ENCODE peak calls at places on chromosomes 4 and X, in four cellular contexts. P, X, O and I are unnamed samples.

GRCh38 chrX:117196481-117196880 is 733.7 kb upstream of the CT83 start:
- DNase-seq in X (no peak), O (no peak), P (no peak), I (no peak)

GRCh38 chr4:186416451-186417060 is 138.8 kb downstream of the MTNR1A start:
- DNase-seq in O (no peak), X (no peak), P (no peak), I (no peak)

GRCh38 chr4:112857461-112857860 is 192.0 kb upstream of the ANK2 start:
- DNase-seq in P (peak), O (no peak), X (peak), I (no peak)

GRCh38 chr4:155639674-155640529 is 26.7 kb upstream of the GUCY1A1 start:
- DNase-seq in O (no peak), X (no peak), P (no peak), I (no peak)

GRCh38 chr4:56990109-56990508 is 11.4 kb downstream of the POLR2B start:
- DNase-seq in O (no peak), X (no peak), P (no peak), I (no peak)

GRCh38 chr4:158930573-158930972 is 161.7 kb downstream of the FNIP2 start:
- DNase-seq in P (no peak), O (no peak), X (no peak), I (no peak)

GRCh38 chr4:7342581-7343352 is 92.0 kb downstream of the PSAPL1 start:
- DNase-seq in O (no peak), P (no peak), X (no peak), I (no peak)

GRCh38 chr4:76434901-76435688 is at the start of gene SHROOM3:
- DNase-seq in P (peak), O (no peak), X (no peak), I (no peak)

GRCh38 chrX:49995021-49995731 is 72.8 kb downstream of the CLCN5 start:
- DNase-seq in X (peak), O (peak), P (peak), I (no peak)

GRCh38 chr4:73252001-73252400 is 6.6 kb downstream of the ANKRD17 start:
- DNase-seq in O (no peak), X (no peak), P (no peak), I (no peak)

GRCh38 chr4:16916719-16917337 is 18.4 kb upstream of the LDB2 start:
- DNase-seq in X (peak), O (peak), P (no peak), I (peak)

GRCh38 chrX:72201836-72202536 is 20.4 kb downstream of the PIN4 start:
- DNase-seq in X (no peak), O (no peak), P (peak), I (no peak)

GRCh38 chrX:19658030-19658429 is 142.7 kb upstream of the MAP3K15 start:
- DNase-seq in O (no peak), P (peak), X (no peak), I (no peak)

GRCh38 chrX:46582964-46583363 is 9.4 kb downstream of the CHST7 start:
- DNase-seq in O (no peak), X (no peak), P (peak), I (no peak)

GRCh38 chr4:188495169-188495568 is 355.9 kb downstream of the TRIML1 start:
- DNase-seq in P (no peak), X (no peak), O (no peak), I (no peak)